ENCODE peak calls at places on chromosomes 2 and 18, in eight cellular contexts. M is NCI-H748 treated with DMSO at 0.1 percent for 48 hours; Q is COR-L47; W is activated CD4-positive, alpha-beta memory T cell treated with anti-CD3 and anti-CD28 coated beads for 36 hours; Z is HuH-7.5; H is AG08396; U is body of pancreas; L is left kidney. X is an unnamed sample.

GRCh38 chr2:196758474-196759377 is 40.8 kb downstream of the GTF3C3 start:
- DNase-seq in M (no peak), H (peak), W (no peak), U (no peak), Z (no peak), Q (no peak), L (no peak), X (peak)

GRCh38 chr2:15642334-15643208 is 50.9 kb downstream of the DDX1 start:
- DNase-seq in L (peak), H (no peak), W (no peak), Q (no peak), Z (no peak), U (no peak), M (no peak), X (no peak)

GRCh38 chr2:174343343-174343637 is 8.5 kb downstream of the SP9 start:
- DNase-seq in L (peak), M (no peak), Q (no peak), U (no peak), H (no peak), W (no peak), Z (no peak), X (no peak)

GRCh38 chr2:102698369-102699111 is 63.3 kb upstream of the TMEM182 start:
- DNase-seq in Z (no peak), W (no peak), L (no peak), H (no peak), U (no peak), Q (peak), M (no peak), X (peak)

GRCh38 chr2:235493775-235494715 is at the start of gene AGAP1:
- DNase-seq in Z (peak), H (peak), Q (peak), W (no peak), M (peak), U (peak), L (peak), X (peak)

GRCh38 chr2:160970052-160970846 is 190.0 kb upstream of the TANK start:
- DNase-seq in L (peak), H (peak), W (no peak), U (peak), M (peak), Z (peak), Q (peak), X (peak)

GRCh38 chr2:175811966-175812365 is 190.1 kb downstream of the LNPK start:
- DNase-seq in L (no peak), W (no peak), H (no peak), Q (no peak), M (no peak), Z (no peak), U (no peak), X (no peak)

GRCh38 chr2:133598769-133599168 is 30.5 kb upstream of the NCKAP5 start:
- DNase-seq in U (no peak), W (no peak), Z (no peak), Q (no peak), M (no peak), H (no peak), L (no peak), X (no peak)

GRCh38 chr2:234702731-234703225 is 205.9 kb upstream of the ARL4C start:
- DNase-seq in L (no peak), Q (no peak), H (no peak), W (no peak), Z (no peak), U (no peak), M (no peak), X (peak)

GRCh38 chr18:48872234-48873145 is 78.3 kb downstream of the SMAD7 start:
- DNase-seq in U (no peak), W (no peak), H (no peak), Z (no peak), L (no peak), Q (peak), M (no peak), X (peak)

GRCh38 chr2:148660999-148661398 is 16.4 kb downstream of the EPC2 start:
- DNase-seq in M (no peak), U (no peak), Q (no peak), L (peak), Z (no peak), W (no peak), H (no peak), X (no peak)

GRCh38 chr2:231161252-231162035 is 36.6 kb upstream of the HTR2B start:
- DNase-seq in Q (no peak), Z (no peak), H (no peak), M (no peak), W (no peak), L (no peak), U (no peak), X (no peak)

X was measured in NCI-H69.